ENCODE peak calls at places on chromosomes 5 and 9, in eight cellular contexts. N is hepatocyte; V is fibroblast of pulmonary artery; W is HuH-7.5; G is NCI-H2081; Q is activated T-helper 2 cell treated with anti-CD3 and anti-CD28 coated beads, Interferon-gamma antibody, Interleukin-2, Interleukin-4, amounts not matched to agents 10 μg/mL and 5 μg/mL and 100 μg/mL, durations not matched to agents 14 hours and 24 hours and 36 hours; H is activated naive CD8-positive, alpha-beta T cell treated with anti-CD3 and anti-CD28 coated beads for 36 hours; X is nephron progenitor cell. L is an unnamed sample.

GRCh38 chr9:79573697-79573976 is 1.9 kb downstream of the TLE4 start:
- DNase-seq in V (no peak), H (no peak), G (no peak), W (no peak), X (no peak), Q (no peak), N (peak; percentile 28), L (no peak)

GRCh38 chr9:134489621-134490380 is 151.8 kb upstream of the COL5A1 start:
- DNase-seq in H (no peak), Q (no peak), N (no peak), W (no peak), G (no peak), X (no peak), V (no peak), L (no peak)

GRCh38 chr5:95238560-95239325 is 46.2 kb downstream of the MCTP1 start:
- DNase-seq in Q (no peak), G (no peak), N (no peak), X (no peak), W (no peak), V (peak; percentile 37), H (no peak), L (no peak)

GRCh38 chr5:139443766-139444473 is 4.6 kb upstream of the DNAJC18 start:
- DNase-seq in N (no peak), W (no peak), V (peak; percentile 54), Q (no peak), H (no peak), G (no peak), X (no peak), L (no peak)

GRCh38 chr5:62538017-62538942 is 40.3 kb upstream of the LRRC70 start:
- DNase-seq in X (no peak), N (peak; percentile 53), Q (no peak), V (peak; percentile 98), W (peak; percentile 2), G (no peak), H (no peak), L (no peak)

GRCh38 chr5:172508471-172509404 is 54.4 kb upstream of the SH3PXD2B start:
- DNase-seq in G (no peak), X (no peak), H (no peak), V (no peak), N (no peak), W (no peak), Q (no peak), L (no peak)

GRCh38 chr9:16501098-16501663 is 369.3 kb downstream of the BNC2 start:
- DNase-seq in V (peak; percentile 61), W (no peak), N (no peak), G (no peak), H (no peak), X (no peak), Q (no peak), L (no peak)

GRCh38 chr5:7518947-7519560 is 123.1 kb downstream of the ADCY2 start:
- DNase-seq in N (peak; percentile 17), X (peak; percentile 9), H (no peak), Q (no peak), G (no peak), V (no peak), W (no peak), L (no peak)

GRCh38 chr5:14663734-14664269 is 716 bp upstream of the OTULIN start:
- DNase-seq in Q (peak; percentile 21), N (peak; percentile 23), H (peak; percentile 29), V (peak; percentile 34), G (peak; percentile 41), W (peak; percentile 46), X (peak; percentile 23), L (no peak)

GRCh38 chr5:958701-959571 is 49.7 kb upstream of the NKD2 start:
- DNase-seq in W (no peak), H (no peak), V (peak; percentile 86), X (no peak), G (peak; percentile 27), N (no peak), Q (no peak), L (no peak)

GRCh38 chr9:77847626-77848025 is 184.0 kb downstream of the GNAQ start:
- DNase-seq in N (no peak), X (no peak), Q (no peak), G (no peak), V (no peak), H (no peak), W (no peak), L (no peak)

GRCh38 chr5:68528877-68529276 is 313.3 kb downstream of the PIK3R1 start:
- DNase-seq in V (no peak), H (no peak), N (no peak), G (no peak), X (no peak), W (no peak), Q (no peak), L (no peak)

GRCh38 chr9:75950983-75951382 is 60.5 kb downstream of the PCSK5 start:
- DNase-seq in Q (no peak), V (peak; percentile 35), W (peak; percentile 23), H (no peak), X (no peak), N (peak; percentile 72), G (no peak), L (no peak)

GRCh38 chr9:124214596-124215550 is 42.9 kb upstream of the NEK6 start:
- DNase-seq in G (no peak), X (no peak), V (no peak), W (no peak), H (no peak), N (no peak), Q (no peak), L (no peak)

GRCh38 chr5:154756871-154757646 is 1.9 kb downstream of the LARP1 start:
- DNase-seq in W (peak; percentile 55), X (peak; percentile 59), V (peak; percentile 38), G (peak; percentile 37), Q (peak; percentile 30), H (peak; percentile 74), N (peak; percentile 65), L (no peak)

GRCh38 chr5:123947797-123948196 is 435.8 kb downstream of the CSNK1G3 start:
- DNase-seq in W (no peak), N (no peak), X (no peak), H (no peak), V (no peak), Q (no peak), G (no peak), L (no peak)

GRCh38 chr5:1502046-1502736 is 21.6 kb downstream of the LPCAT1 start:
- DNase-seq in G (no peak), H (peak; percentile 48), V (no peak), W (no peak), Q (no peak), N (no peak), X (no peak), L (no peak)

GRCh38 chr9:93346240-93347112 is 105.0 kb upstream of the FAM120A start:
- DNase-seq in N (peak; percentile 27), V (no peak), X (peak; percentile 69), W (no peak), G (no peak), H (peak; percentile 14), Q (no peak), L (no peak)

GRCh38 chr9:3708751-3709150 is 182.9 kb upstream of the RFX3 start:
- DNase-seq in W (no peak), H (no peak), X (no peak), G (peak; percentile 19), Q (no peak), N (no peak), V (peak; percentile 77), L (no peak)

GRCh38 chr5:168831438-168831837 is 252.3 kb upstream of the PANK3 start:
- DNase-seq in W (no peak), V (no peak), X (no peak), G (no peak), H (no peak), N (no peak), Q (no peak), L (no peak)

GRCh38 chr9:33101104-33101951 is 24.9 kb upstream of the SMU1 start:
- DNase-seq in X (no peak), Q (no peak), V (peak; percentile 50), W (no peak), H (no peak), N (no peak), G (no peak), L (no peak)

GRCh38 chr5:5572010-5572982 is 149.8 kb downstream of the ICE1 start:
- DNase-seq in Q (no peak), V (no peak), G (no peak), N (no peak), W (no peak), X (peak; percentile 63), H (no peak), L (no peak)

GRCh38 chr9:1235650-1236401 is 185.7 kb downstream of the DMRT2 start:
- DNase-seq in H (no peak), Q (no peak), W (no peak), V (no peak), N (no peak), G (no peak), X (no peak), L (no peak)

GRCh38 chr5:30572279-30572678 is 621.2 kb upstream of the CDH6 start:
- DNase-seq in W (no peak), X (no peak), H (no peak), V (peak; percentile 1), Q (no peak), G (no peak), N (peak; percentile 6), L (no peak)

GRCh38 chr9:16136961-16137360 is 584.1 kb downstream of the CCDC171 start:
- DNase-seq in Q (no peak), X (no peak), G (no peak), H (no peak), V (peak; percentile 74), N (no peak), W (no peak), L (no peak)

GRCh38 chr5:135139397-135140134 is 105.5 kb upstream of the PITX1 start:
- DNase-seq in G (no peak), V (peak; percentile 77), N (peak; percentile 84), W (no peak), Q (no peak), H (no peak), X (peak; percentile 40), L (peak; percentile 37)

GRCh38 chr9:90880066-90880465 is 78.4 kb downstream of the SYK start:
- DNase-seq in W (no peak), G (no peak), V (no peak), Q (no peak), H (no peak), N (no peak), X (no peak), L (no peak)

GRCh38 chr5:54630738-54631369 is 113.3 kb downstream of the SNX18 start:
- DNase-seq in V (peak; percentile 51), Q (no peak), N (no peak), G (no peak), X (no peak), W (no peak), H (no peak), L (no peak)

L was measured in omental fat pad.